ENCODE peak calls at places on chromosomes 5 and 9, in nine cellular contexts. X, F, Y, H, T, A, D, V and L are unnamed samples.

GRCh38 chr5:150068472-150068871 is 17.9 kb downstream of the CSF1R start:
- DNase-seq in X (no peak), T (no peak), D (no peak), V (no peak), H (no peak), A (no peak), Y (no peak), F (no peak), L (no peak)

GRCh38 chr9:25702536-25702935 is 24.3 kb upstream of the TUSC1 start:
- DNase-seq in Y (no peak), H (no peak), D (no peak), A (no peak), T (no peak), F (no peak), V (no peak), X (no peak), L (no peak)

GRCh38 chr5:73678322-73678740 is 52.3 kb downstream of the ARHGEF28 start:
- DNase-seq in F (no peak), Y (no peak), A (no peak), H (no peak), V (no peak), D (no peak), X (no peak), T (no peak), L (no peak)

GRCh38 chr9:75649060-75649459 is 241.4 kb upstream of the PCSK5 start:
- DNase-seq in A (no peak), Y (no peak), T (no peak), V (no peak), X (no peak), H (no peak), D (no peak), F (no peak), L (no peak)

GRCh38 chr5:1983401-1983800 is 100.7 kb upstream of the IRX4 start:
- DNase-seq in Y (no peak), A (no peak), F (no peak), H (peak), T (no peak), V (no peak), D (no peak), X (no peak), L (no peak)

GRCh38 chr5:922745-923472 is 30.2 kb downstream of the TRIP13 start:
- DNase-seq in Y (no peak), V (no peak), A (no peak), D (no peak), F (no peak), H (no peak), X (no peak), T (no peak), L (no peak)

GRCh38 chr5:131505237-131505908 is 129.7 kb downstream of the RAPGEF6 start:
- DNase-seq in A (no peak), H (no peak), X (no peak), D (no peak), Y (no peak), V (no peak), T (no peak), F (no peak), L (peak)

GRCh38 chr9:124420991-124421543 is 5.8 kb upstream of the PSMB7 start:
- DNase-seq in V (no peak), Y (no peak), X (no peak), H (no peak), F (no peak), D (no peak), T (no peak), A (no peak), L (peak)

GRCh38 chr5:150778517-150779396 is at the start of gene SMIM3:
- DNase-seq in H (peak), Y (peak), A (peak), V (peak), T (no peak), X (no peak), F (peak), D (peak), L (peak)

GRCh38 chr9:128771094-128771721 is 519 bp downstream of the ZER1 start:
- DNase-seq in H (no peak), F (peak), X (no peak), T (no peak), A (no peak), V (no peak), Y (no peak), D (no peak), L (no peak)

GRCh38 chr5:129161830-129162229 is 67.3 kb downstream of the ISOC1 start:
- DNase-seq in X (no peak), F (no peak), Y (no peak), V (no peak), A (no peak), H (no peak), D (no peak), T (no peak), L (no peak)

GRCh38 chr5:171444582-171444981 is 25.1 kb downstream of the FGF18 start:
- DNase-seq in X (no peak), V (no peak), D (no peak), F (no peak), Y (no peak), H (no peak), T (no peak), A (no peak), L (peak)

GRCh38 chr5:74017112-74017511 is 391.1 kb downstream of the ARHGEF28 start:
- DNase-seq in X (no peak), F (no peak), A (no peak), D (no peak), V (no peak), T (no peak), Y (no peak), H (peak), L (no peak)

GRCh38 chr5:173453167-173453566 is 125.0 kb upstream of the STC2 start:
- DNase-seq in A (no peak), H (no peak), X (no peak), V (no peak), Y (no peak), F (no peak), T (peak), D (no peak), L (no peak)

GRCh38 chr9:7432989-7433388 is 366.6 kb downstream of the DMAC1 start:
- DNase-seq in F (no peak), A (no peak), H (no peak), X (no peak), Y (no peak), D (no peak), T (no peak), V (no peak), L (no peak)

GRCh38 chr9:113221800-113222481 is 597 bp downstream of the SLC31A1 start:
- DNase-seq in Y (no peak), A (no peak), T (no peak), V (no peak), X (no peak), H (no peak), F (no peak), D (no peak), L (no peak)

GRCh38 chr5:167759411-167759821 is 532.0 kb upstream of the WWC1 start:
- DNase-seq in F (no peak), T (no peak), D (no peak), H (no peak), X (peak), A (no peak), V (no peak), Y (no peak), L (peak)

GRCh38 chr5:154971501-154971900 is 30.6 kb downstream of the MRPL22 start:
- DNase-seq in Y (no peak), V (no peak), A (no peak), H (no peak), T (no peak), X (no peak), D (no peak), F (no peak), L (peak)

GRCh38 chr9:4362281-4362680 is 62.4 kb upstream of the GLIS3 start:
- DNase-seq in X (no peak), V (no peak), Y (no peak), A (no peak), F (no peak), T (no peak), H (peak), D (no peak), L (no peak)

GRCh38 chr9:84154320-84154719 is 173.7 kb downstream of the RMI1 start:
- DNase-seq in F (no peak), Y (no peak), T (no peak), X (no peak), A (no peak), V (no peak), H (no peak), D (no peak), L (peak)

GRCh38 chr5:111472579-111472978 is 39.8 kb downstream of the STARD4 start:
- DNase-seq in H (no peak), A (no peak), Y (no peak), V (peak), F (peak), D (no peak), X (no peak), T (no peak), L (no peak)

GRCh38 chr5:11050596-11051304 is 289.7 kb upstream of the DAP start:
- DNase-seq in F (no peak), T (no peak), D (no peak), X (no peak), A (no peak), H (peak), V (no peak), Y (no peak), L (no peak)

GRCh38 chr5:65262590-65263189 is 219.0 kb downstream of the ADAMTS6 start:
- DNase-seq in H (no peak), Y (no peak), D (no peak), T (no peak), X (peak), F (no peak), V (peak), A (no peak), L (peak)

GRCh38 chr9:4225291-4226119 is 74.4 kb downstream of the GLIS3 start:
- DNase-seq in Y (no peak), A (no peak), X (peak), F (no peak), H (no peak), D (no peak), T (no peak), V (no peak), L (peak)

GRCh38 chr5:69492391-69493234 is at the start of gene OCLN:
- DNase-seq in H (no peak), T (peak), X (no peak), F (peak), V (no peak), A (no peak), Y (no peak), D (peak), L (no peak)

GRCh38 chr5:122129332-122129731 is at the start of gene ZNF474:
- DNase-seq in V (peak), Y (no peak), T (no peak), D (no peak), H (no peak), A (no peak), F (no peak), X (peak), L (peak)

GRCh38 chr9:131545003-131545785 is at the start of gene PRRT1B:
- DNase-seq in T (peak), F (no peak), D (peak), H (no peak), A (no peak), X (no peak), V (no peak), Y (no peak), L (no peak)

GRCh38 chr5:110951373-110951791 is 120.1 kb upstream of the TSLP start:
- DNase-seq in V (no peak), T (no peak), F (no peak), Y (no peak), A (no peak), D (no peak), X (no peak), H (no peak), L (no peak)

GRCh38 chr5:74625742-74626241 is 14.7 kb downstream of the ENC1 start:
- DNase-seq in D (no peak), F (peak), Y (no peak), X (no peak), V (no peak), A (no peak), H (no peak), T (no peak), L (peak)

GRCh38 chr5:162274684-162275083 is 207.1 kb downstream of the GABRG2 start:
- DNase-seq in X (no peak), D (no peak), V (no peak), Y (no peak), H (no peak), A (no peak), T (no peak), F (no peak), L (no peak)

GRCh38 chr9:14082732-14083131 is 231.2 kb downstream of the NFIB start:
- DNase-seq in Y (no peak), D (no peak), A (no peak), T (no peak), H (no peak), V (no peak), F (no peak), X (no peak), L (no peak)

GRCh38 chr5:111201705-111202104 is 22.5 kb upstream of the CAMK4 start:
- DNase-seq in Y (no peak), D (no peak), T (no peak), F (no peak), H (no peak), X (no peak), V (no peak), A (no peak), L (no peak)

GRCh38 chr5:94508421-94509148 is 109.8 kb downstream of the KIAA0825 start:
- DNase-seq in D (no peak), A (no peak), Y (no peak), H (no peak), V (no peak), T (peak), X (no peak), F (peak), L (no peak)

GRCh38 chr5:7209583-7210139 is 186.3 kb upstream of the ADCY2 start:
- DNase-seq in V (peak), H (no peak), F (no peak), T (no peak), D (no peak), X (no peak), Y (no peak), A (no peak), L (no peak)

GRCh38 chr5:157828949-157829639 is 29.9 kb downstream of the CLINT1 start:
- DNase-seq in D (no peak), Y (no peak), F (no peak), A (no peak), X (no peak), T (no peak), V (no peak), H (no peak), L (no peak)

DNA sequence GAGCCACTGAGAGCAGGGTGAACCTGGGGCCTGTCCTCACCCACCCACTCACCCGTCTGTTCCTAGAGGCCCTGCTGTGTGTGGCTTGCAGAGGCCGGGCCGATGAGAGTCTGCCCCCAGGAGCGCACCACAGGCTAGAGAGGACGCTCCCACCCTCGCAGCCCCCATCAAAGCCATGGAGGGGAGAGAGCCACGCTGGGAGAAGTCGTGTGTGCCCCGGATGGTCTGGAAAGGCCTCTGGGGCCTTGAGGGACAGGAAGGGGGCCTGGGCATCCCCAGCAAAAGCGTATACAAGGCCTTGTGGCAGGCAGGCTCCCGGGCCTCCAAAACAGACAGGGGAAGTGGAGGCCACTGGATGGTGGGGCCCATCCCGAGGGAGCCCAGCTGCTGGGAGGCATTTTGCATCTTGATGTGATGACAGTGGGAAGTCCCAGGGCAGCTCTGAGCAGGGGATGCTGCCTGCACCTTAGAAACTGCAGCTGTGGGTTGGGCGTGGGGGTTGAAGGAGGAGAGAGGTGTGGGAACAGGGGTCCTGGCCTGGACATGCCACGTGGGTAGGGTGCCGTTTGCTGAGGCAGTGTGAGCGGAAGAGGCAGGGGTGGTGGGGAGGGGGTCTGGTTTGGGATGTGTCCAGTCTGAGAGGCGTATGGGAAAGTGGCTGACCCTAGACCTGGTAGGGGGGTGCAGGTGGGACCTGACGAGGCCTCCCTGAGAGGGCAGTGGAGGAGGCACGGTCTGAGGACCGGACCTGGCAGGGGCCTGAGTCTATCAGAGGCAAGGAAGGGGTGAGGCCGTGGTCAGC is 43.0 kb upstream of the NOTCH1 start:
- DNase-seq in A (no peak), V (no peak), H (no peak), F (no peak), X (no peak), D (peak), Y (no peak), T (no peak), L (no peak)
- H3K4me3 ChIP-seq in A (peak), V (no peak), H (no peak), F (no peak), X (no peak), D (no peak), Y (no peak), T (no peak), L (no peak)

GRCh38 chr5:119313876-119314605 is 41.8 kb upstream of the TNFAIP8 start:
- DNase-seq in A (no peak), V (no peak), H (no peak), Y (no peak), F (no peak), T (no peak), D (no peak), X (no peak), L (no peak)

GRCh38 chr5:119313207-119313606 is 42.6 kb upstream of the TNFAIP8 start:
- DNase-seq in A (no peak), D (no peak), Y (no peak), X (no peak), F (no peak), V (peak), T (no peak), H (no peak), L (no peak)

GRCh38 chr5:119316116-119316515 is 39.7 kb upstream of the TNFAIP8 start:
- DNase-seq in Y (no peak), F (no peak), D (no peak), H (no peak), A (no peak), X (no peak), T (no peak), V (peak), L (no peak)

GRCh38 chr5:119318256-119318914 is 37.4 kb upstream of the TNFAIP8 start:
- DNase-seq in H (no peak), X (no peak), F (no peak), Y (no peak), T (no peak), D (no peak), A (no peak), V (no peak), L (no peak)

DNA sequence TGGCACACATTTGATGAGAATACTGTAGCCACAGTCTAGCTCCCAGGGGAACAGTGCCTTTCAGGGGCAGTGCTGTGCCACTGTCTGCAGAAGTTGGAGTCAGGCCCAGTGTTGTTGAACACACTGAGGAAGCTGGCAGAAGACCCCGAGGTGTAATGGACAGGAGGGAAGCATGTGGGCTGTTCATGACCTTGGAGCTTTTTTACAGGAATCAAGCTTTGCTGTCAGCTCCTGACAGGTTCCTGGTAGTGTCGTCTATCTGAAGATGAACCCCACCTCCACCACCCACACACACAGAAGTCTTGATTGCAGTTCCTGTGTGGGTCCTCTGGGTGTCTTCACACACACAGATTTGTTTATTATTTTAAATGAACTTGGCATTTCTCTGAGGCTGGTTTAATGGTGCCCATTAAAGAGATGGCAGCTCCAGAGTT is 40.3 kb upstream of the TNFAIP8 start:
- DNase-seq in A (no peak), H (no peak), X (no peak), V (peak), T (no peak), Y (no peak), F (no peak), D (no peak), L (no peak)
- TF ChIP-seq CTCF in A (peak), H (peak), X (no peak), V (no peak), T (peak), Y (peak), F (peak), D (no peak), L (peak)

GRCh38 chr5:143413964-143414669 is 10.6 kb upstream of the NR3C1 start:
- DNase-seq in H (no peak), A (peak), T (no peak), Y (no peak), X (no peak), V (no peak), D (no peak), F (no peak), L (no peak)
- H3K4me3 ChIP-seq in H (no peak), A (no peak), T (no peak), Y (no peak), X (no peak), V (no peak), D (no peak), F (no peak), L (no peak)

GRCh38 chr9:122248448-122248865 is 16.2 kb downstream of the RBM18 start:
- DNase-seq in V (no peak), T (no peak), D (no peak), Y (no peak), A (no peak), F (no peak), X (no peak), H (no peak), L (no peak)
- TF ChIP-seq CTCF in V (no peak), T (no peak), D (no peak), Y (no peak), A (no peak), F (no peak), X (no peak), H (no peak), L (no peak)

GRCh38 chr9:115941561-115942315 is 211.9 kb upstream of the PAPPA start:
- DNase-seq in X (no peak), T (no peak), V (no peak), D (no peak), A (no peak), H (no peak), Y (no peak), F (no peak), L (peak)
- H3K4me3 ChIP-seq in X (no peak), T (no peak), V (no peak), D (no peak), A (no peak), H (no peak), Y (no peak), F (no peak), L (no peak)